ENCODE peak calls at places on chromosomes 4 and X, in four cellular contexts. U is AG08395, E is putamen, R is endothelial cell. P is an unnamed sample.

GRCh38 chrX:37302569-37302968 is 46.6 kb upstream of the PRRG1 start:
- DNase-seq in U (peak; percentile 4), E (peak; percentile 4), R (peak; percentile 26), P (peak; percentile 9)

GRCh38 chr4:8033776-8034528 is 94.3 kb upstream of the AFAP1 start:
- DNase-seq in U (no peak), E (no peak), R (no peak), P (no peak)

GRCh38 chr4:1960170-1960825 is 48.5 kb downstream of the NELFA start:
- DNase-seq in U (peak; percentile 8), E (peak; percentile 76), R (no peak), P (no peak)

GRCh38 chr4:38857354-38858096 is 908 bp upstream of the TLR6 start:
- DNase-seq in U (peak; percentile 80), E (peak; percentile 51), R (no peak), P (peak; percentile 77)

GRCh38 chr4:112514449-112515277 is 1.3 kb downstream of the NEUROG2 start:
- DNase-seq in U (no peak), E (no peak), R (peak; percentile 21), P (no peak)

GRCh38 chr4:186934255-186934654 is 210.6 kb upstream of the FAT1 start:
- DNase-seq in U (no peak), E (no peak), R (no peak), P (no peak)

GRCh38 chr4:89166971-89167475 is 55.7 kb downstream of the TIGD2 start:
- DNase-seq in U (no peak), E (no peak), R (no peak), P (no peak)

GRCh38 chr4:156971168-156971601 is 414 bp downstream of the PDGFC start:
- DNase-seq in U (no peak), E (no peak), R (peak; percentile 18), P (peak; percentile 39)

GRCh38 chr4:40264497-40264896 is 67.7 kb downstream of the RHOH start:
- DNase-seq in U (no peak), E (no peak), R (no peak), P (no peak)

GRCh38 chrX:150933945-150934350 is 35.5 kb upstream of the CD99L2 start:
- DNase-seq in U (no peak), E (no peak), R (no peak), P (peak; percentile 14)

GRCh38 chr4:18022572-18023039 is 1.1 kb upstream of the LCORL start:
- DNase-seq in U (peak; percentile 4), E (peak; percentile 2), R (no peak), P (peak; percentile 5)

GRCh38 chrX:129606918-129607317 is 47.8 kb downstream of the APLN start:
- DNase-seq in U (peak; percentile 81), E (peak; percentile 43), R (peak; percentile 65), P (peak; percentile 65)

P was measured in GM03348.